ENCODE peak calls at places on chromosomes 12 and 14, in four cellular contexts. One of them, this sample, is unnamed.

GRCh38 chr12:43676183-43676813 is 82.3 kb downstream of the PUS7L start:
- DNase-seq in neural progenitor cell: peak; percentile 42
- DNase-seq in fibroblast of lung: no peak
- DNase-seq in spleen: no peak
- DNase-seq in this sample: no peak

GRCh38 chr12:56104815-56105476 is 587 bp downstream of the PA2G4 start:
- DNase-seq in spleen: peak; percentile 82
- DNase-seq in neural progenitor cell: no peak
- DNase-seq in fibroblast of lung: no peak
- DNase-seq in this sample: no peak

GRCh38 chr14:77914073-77914721 is 114.3 kb downstream of the ADCK1 start:
- DNase-seq in spleen: no peak
- DNase-seq in fibroblast of lung: no peak
- DNase-seq in neural progenitor cell: no peak
- DNase-seq in this sample: no peak

GRCh38 chr12:20453756-20454310 is 85.5 kb downstream of the PDE3A start:
- DNase-seq in spleen: no peak
- DNase-seq in fibroblast of lung: no peak
- DNase-seq in neural progenitor cell: no peak
- DNase-seq in this sample: no peak

GRCh38 chr14:63328787-63329737 is 10.3 kb upstream of the GPHB5 start:
- DNase-seq in neural progenitor cell: no peak
- DNase-seq in fibroblast of lung: no peak
- DNase-seq in spleen: no peak
- DNase-seq in this sample: no peak

GRCh38 chr14:99325016-99325415 is 53.0 kb upstream of the BCL11B start:
- DNase-seq in neural progenitor cell: no peak
- DNase-seq in spleen: no peak
- DNase-seq in fibroblast of lung: no peak
- DNase-seq in this sample: no peak

GRCh38 chr12:124162151-124163110 is 132.5 kb upstream of the RFLNA start:
- DNase-seq in spleen: no peak
- DNase-seq in neural progenitor cell: no peak
- DNase-seq in fibroblast of lung: no peak
- DNase-seq in this sample: no peak

GRCh38 chr14:71117839-71118743 is 210.8 kb downstream of the PCNX1 start:
- DNase-seq in spleen: no peak
- DNase-seq in fibroblast of lung: peak; percentile 90
- DNase-seq in neural progenitor cell: no peak
- DNase-seq in this sample: no peak

GRCh38 chr12:107515446-107515958 is 170.1 kb upstream of the PWP1 start:
- DNase-seq in spleen: no peak
- DNase-seq in neural progenitor cell: no peak
- DNase-seq in fibroblast of lung: peak; percentile 99
- DNase-seq in this sample: peak; percentile 87

GRCh38 chr12:65891987-65892481 is 67.8 kb downstream of the HMGA2 start:
- DNase-seq in spleen: no peak
- DNase-seq in neural progenitor cell: no peak
- DNase-seq in fibroblast of lung: peak; percentile 100
- DNase-seq in this sample: peak; percentile 86

GRCh38 chr14:54455363-54455762 is 14.2 kb upstream of the CNIH1 start:
- DNase-seq in fibroblast of lung: no peak
- DNase-seq in neural progenitor cell: no peak
- DNase-seq in spleen: no peak
- DNase-seq in this sample: no peak

GRCh38 chr12:89786177-89786810 is 77.7 kb upstream of the ATP2B1 start:
- DNase-seq in spleen: no peak
- DNase-seq in neural progenitor cell: no peak
- DNase-seq in fibroblast of lung: no peak
- DNase-seq in this sample: no peak

GRCh38 chr14:49892301-49892635 is 614 bp upstream of the ARF6 start:
- DNase-seq in neural progenitor cell: no peak
- DNase-seq in spleen: no peak
- DNase-seq in fibroblast of lung: peak; percentile 80
- DNase-seq in this sample: peak; percentile 81

GRCh38 chr12:57299514-57300016 is 48.6 kb upstream of the STAC3 start:
- DNase-seq in neural progenitor cell: no peak
- DNase-seq in spleen: no peak
- DNase-seq in fibroblast of lung: peak; percentile 69
- DNase-seq in this sample: no peak

GRCh38 chr14:91770185-91770584 is 38.3 kb upstream of the CATSPERB start:
- DNase-seq in spleen: no peak
- DNase-seq in neural progenitor cell: no peak
- DNase-seq in fibroblast of lung: no peak
- DNase-seq in this sample: no peak

GRCh38 chr14:54786816-54787215 is 115.8 kb downstream of the GCH1 start:
- DNase-seq in spleen: no peak
- DNase-seq in fibroblast of lung: no peak
- DNase-seq in neural progenitor cell: no peak
- DNase-seq in this sample: no peak

GRCh38 chr14:65169351-65169750 is 67.0 kb upstream of the MAX start:
- DNase-seq in fibroblast of lung: peak; percentile 71
- DNase-seq in neural progenitor cell: no peak
- DNase-seq in spleen: no peak
- DNase-seq in this sample: no peak

GRCh38 chr12:57236224-57236924 is 6.9 kb downstream of the SHMT2 start:
- DNase-seq in neural progenitor cell: peak; percentile 84
- DNase-seq in spleen: peak; percentile 84
- DNase-seq in fibroblast of lung: no peak
- DNase-seq in this sample: no peak

GRCh38 chr14:81582420-81582819 is 48.8 kb upstream of the SEL1L start:
- DNase-seq in fibroblast of lung: no peak
- DNase-seq in neural progenitor cell: no peak
- DNase-seq in spleen: no peak
- DNase-seq in this sample: no peak

GRCh38 chr12:30105505-30105904 is 321.8 kb upstream of the TMTC1 start:
- DNase-seq in fibroblast of lung: no peak
- DNase-seq in spleen: no peak
- DNase-seq in neural progenitor cell: no peak
- DNase-seq in this sample: no peak

GRCh38 chr12:269216-269615 is 6.6 kb upstream of the SLC6A13 start:
- DNase-seq in spleen: no peak
- DNase-seq in neural progenitor cell: no peak
- DNase-seq in fibroblast of lung: no peak
- DNase-seq in this sample: no peak

GRCh38 chr12:103632554-103633216 is 45.6 kb downstream of the STAB2 start:
- DNase-seq in neural progenitor cell: peak; percentile 85
- DNase-seq in spleen: peak; percentile 84
- DNase-seq in fibroblast of lung: no peak
- DNase-seq in this sample: peak; percentile 58

GRCh38 chr12:50924439-50925341 is 27.7 kb upstream of the HIGD1C start:
- DNase-seq in spleen: peak; percentile 83
- DNase-seq in neural progenitor cell: peak; percentile 49
- DNase-seq in fibroblast of lung: peak; percentile 91
- DNase-seq in this sample: peak; percentile 96

GRCh38 chr14:49623941-49624806 is 3.6 kb downstream of the MGAT2 start:
- DNase-seq in fibroblast of lung: no peak
- DNase-seq in neural progenitor cell: no peak
- DNase-seq in spleen: no peak
- DNase-seq in this sample: no peak

GRCh38 chr12:12405882-12406281 is 49.0 kb downstream of the BORCS5 start:
- DNase-seq in neural progenitor cell: no peak
- DNase-seq in spleen: no peak
- DNase-seq in fibroblast of lung: peak; percentile 12
- DNase-seq in this sample: no peak

GRCh38 chr14:104580961-104581360 is 1.4 kb downstream of the C14orf180 start:
- DNase-seq in fibroblast of lung: peak; percentile 20
- DNase-seq in spleen: no peak
- DNase-seq in neural progenitor cell: no peak
- DNase-seq in this sample: peak; percentile 64

GRCh38 chr12:71430756-71431155 is 8.8 kb upstream of the LGR5 start:
- DNase-seq in neural progenitor cell: no peak
- DNase-seq in spleen: no peak
- DNase-seq in fibroblast of lung: peak; percentile 4
- DNase-seq in this sample: no peak

GRCh38 chr12:76789335-76790050 is 25.6 kb downstream of the ZDHHC17 start:
- DNase-seq in neural progenitor cell: no peak
- DNase-seq in fibroblast of lung: no peak
- DNase-seq in spleen: no peak
- DNase-seq in this sample: no peak

GRCh38 chr14:33876274-33876673 is 74.6 kb downstream of the EGLN3 start:
- DNase-seq in spleen: no peak
- DNase-seq in neural progenitor cell: no peak
- DNase-seq in fibroblast of lung: no peak
- DNase-seq in this sample: no peak
- H3K9me3 ChIP-seq in spleen: peaks cover 57% of the 10 kb centered on the region
- H3K9me3 ChIP-seq in neural progenitor cell: peaks cover 14% of the 10 kb centered on the region
- H3K9me3 ChIP-seq in fibroblast of lung: no peaks in the 10 kb centered on the region
- H3K9me3 ChIP-seq in this sample: no peaks in the 10 kb centered on the region

DNA sequence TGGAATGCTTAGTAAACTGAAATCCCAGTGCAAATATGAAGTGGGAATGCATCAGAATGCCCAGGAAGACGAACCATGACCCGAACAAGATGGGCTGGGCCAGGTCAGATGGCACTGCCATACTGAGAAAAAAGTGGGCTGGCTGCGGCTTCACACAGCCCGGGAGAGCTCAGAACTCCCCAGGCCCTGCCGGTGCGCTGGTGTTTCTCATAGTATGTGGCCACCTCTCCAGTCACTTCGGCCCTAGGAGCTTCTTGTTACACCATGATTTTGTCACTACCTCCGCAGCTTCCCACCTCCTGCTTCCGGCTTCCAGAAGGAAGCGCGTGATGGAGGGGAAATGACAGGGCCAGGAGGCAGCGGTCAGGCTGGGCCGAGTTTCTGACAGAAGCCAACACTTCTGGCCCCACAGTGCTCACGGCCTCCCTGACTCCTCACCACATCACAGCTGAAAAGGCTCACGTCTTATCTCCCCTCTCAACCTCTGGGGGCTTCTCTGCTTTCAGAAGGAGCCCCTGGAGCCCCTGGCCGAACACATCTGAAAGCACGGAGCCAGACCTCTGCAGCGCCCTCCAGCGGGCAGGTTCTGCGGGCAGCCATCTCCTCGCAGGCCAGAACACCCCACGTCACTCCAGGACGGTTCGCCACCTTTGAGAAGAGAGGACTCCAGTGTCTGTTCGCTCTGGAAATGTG is 30.7 kb downstream of the DAD1 start:
- DNase-seq in neural progenitor cell: peak; percentile 35
- DNase-seq in fibroblast of lung: no peak
- DNase-seq in spleen: peak; percentile 86
- DNase-seq in this sample: no peak
- TF ChIP-seq CTCF in neural progenitor cell: peak; percentile 44
- TF ChIP-seq CTCF in fibroblast of lung: peak; percentile 24
- TF ChIP-seq CTCF in spleen: no peak
- TF ChIP-seq CTCF in this sample: no peak

DNA sequence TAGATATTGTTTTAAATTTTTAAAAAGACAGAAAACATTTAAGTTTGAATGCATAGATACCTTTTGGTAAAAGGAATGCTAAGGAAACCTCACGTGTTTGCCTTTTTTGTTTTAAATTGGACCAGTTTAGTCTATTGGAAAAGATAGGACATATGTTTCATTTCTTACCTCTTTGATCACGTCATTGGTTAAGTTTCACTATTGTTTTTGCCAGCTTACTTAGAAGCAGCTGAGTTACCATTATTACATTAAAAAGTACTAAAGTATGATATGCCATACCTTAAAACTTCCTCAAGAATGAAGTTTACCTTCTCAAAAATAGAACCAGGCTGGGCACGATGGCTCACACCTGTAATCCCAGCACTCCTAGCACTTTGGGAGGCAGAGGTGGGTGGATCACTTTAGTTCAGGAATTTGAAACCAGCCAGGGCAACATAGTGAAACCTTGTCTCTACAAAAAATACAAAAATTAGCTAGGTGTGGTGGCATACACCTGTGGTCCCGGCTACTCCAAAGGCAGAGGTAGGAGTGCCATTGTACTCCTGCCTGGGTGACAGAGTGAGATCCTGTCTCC is 54.4 kb downstream of the SRGAP1 start:
- DNase-seq in fibroblast of lung: no peak
- DNase-seq in spleen: no peak
- DNase-seq in neural progenitor cell: no peak
- DNase-seq in this sample: no peak
- H3K4me3 ChIP-seq in fibroblast of lung: no peak overlapping the region
- H3K4me3 ChIP-seq in spleen: no peak overlapping the region
- H3K4me3 ChIP-seq in neural progenitor cell: no peak overlapping the region
- H3K4me3 ChIP-seq in this sample: no peak overlapping the region

GRCh38 chr12:133026996-133027395 is 10.3 kb upstream of the ZNF84 start:
- DNase-seq in neural progenitor cell: no peak
- DNase-seq in fibroblast of lung: peak; percentile 79
- DNase-seq in spleen: no peak
- DNase-seq in this sample: no peak
- H3K9me3 ChIP-seq in neural progenitor cell: peaks cover 4% of the 10 kb centered on the region
- H3K9me3 ChIP-seq in fibroblast of lung: no peaks in the 10 kb centered on the region
- H3K9me3 ChIP-seq in spleen: peaks cover 98% of the 10 kb centered on the region
- H3K9me3 ChIP-seq in this sample: no peaks in the 10 kb centered on the region

GRCh38 chr14:38121280-38121679 is 86.4 kb upstream of the SSTR1 start:
- DNase-seq in fibroblast of lung: no peak
- DNase-seq in spleen: no peak
- DNase-seq in neural progenitor cell: no peak
- DNase-seq in this sample: no peak

GRCh38 chr14:38122241-38122640 is 85.5 kb upstream of the SSTR1 start:
- DNase-seq in neural progenitor cell: no peak
- DNase-seq in spleen: no peak
- DNase-seq in fibroblast of lung: peak; percentile 14
- DNase-seq in this sample: no peak

GRCh38 chr14:38127356-38127755 is 80.3 kb upstream of the SSTR1 start:
- DNase-seq in neural progenitor cell: no peak
- DNase-seq in fibroblast of lung: no peak
- DNase-seq in spleen: no peak
- DNase-seq in this sample: no peak

GRCh38 chr14:38125484-38125912 is 82.2 kb upstream of the SSTR1 start:
- DNase-seq in spleen: peak; percentile 73
- DNase-seq in neural progenitor cell: no peak
- DNase-seq in fibroblast of lung: no peak
- DNase-seq in this sample: no peak

DNA sequence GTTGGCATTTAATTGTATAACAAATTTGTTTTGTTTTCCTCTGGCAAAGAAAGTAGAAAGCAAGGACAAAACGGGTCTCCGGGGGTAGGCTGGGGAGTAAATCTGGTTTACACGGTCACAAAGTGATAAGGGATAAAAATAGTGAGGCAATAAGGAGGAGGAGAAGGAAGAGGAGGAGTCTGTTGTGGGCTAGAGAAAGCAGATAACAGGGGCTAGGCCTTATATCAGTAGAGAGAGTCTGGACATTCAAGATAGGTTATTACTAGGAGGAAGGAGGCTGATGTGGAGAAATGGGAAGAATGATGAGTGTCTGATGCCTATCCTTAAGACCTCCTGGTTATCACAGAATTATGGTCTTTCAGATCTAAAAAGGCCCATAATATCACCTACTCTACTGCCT is 83.2 kb upstream of the SSTR1 start:
- DNase-seq in neural progenitor cell: no peak
- DNase-seq in spleen: no peak
- DNase-seq in fibroblast of lung: no peak
- DNase-seq in this sample: no peak
- TF ChIP-seq CTCF in neural progenitor cell: no peak
- TF ChIP-seq CTCF in spleen: no peak
- TF ChIP-seq CTCF in fibroblast of lung: no peak
- TF ChIP-seq CTCF in this sample: no peak

This sample was measured in right atrium auricular region.